ENCODE peak calls at places on chromosomes 6 and 20, in four cellular contexts. One of them, this sample, is unnamed.

GRCh38 chr6:16769131-16769985 is 8.1 kb upstream of the ATXN1 start:
- DNase-seq in SK-N-SH: no peak
- DNase-seq in lower lobe of right lung: no peak
- DNase-seq in upper lobe of right lung: no peak
- DNase-seq in this sample: peak

GRCh38 chr6:30483677-30484279 is 5.5 kb upstream of the HLA-E start:
- DNase-seq in upper lobe of right lung: no peak
- DNase-seq in lower lobe of right lung: no peak
- DNase-seq in SK-N-SH: peak
- DNase-seq in this sample: peak

GRCh38 chr6:69835414-69836179 is 30.8 kb upstream of the COL19A1 start:
- DNase-seq in lower lobe of right lung: no peak
- DNase-seq in SK-N-SH: peak
- DNase-seq in upper lobe of right lung: no peak
- DNase-seq in this sample: peak

GRCh38 chr20:33387177-33387576 is 14.1 kb downstream of the CDK5RAP1 start:
- DNase-seq in upper lobe of right lung: no peak
- DNase-seq in SK-N-SH: no peak
- DNase-seq in lower lobe of right lung: no peak
- DNase-seq in this sample: peak

GRCh38 chr6:128118401-128118800 is 217.5 kb upstream of the THEMIS start:
- DNase-seq in SK-N-SH: no peak
- DNase-seq in upper lobe of right lung: no peak
- DNase-seq in lower lobe of right lung: no peak
- DNase-seq in this sample: no peak

GRCh38 chr20:44129996-44130718 is 56.8 kb downstream of the JPH2 start:
- DNase-seq in lower lobe of right lung: no peak
- DNase-seq in upper lobe of right lung: no peak
- DNase-seq in SK-N-SH: no peak
- DNase-seq in this sample: no peak

GRCh38 chr6:146775227-146775626 is 176.5 kb downstream of the ADGB start:
- DNase-seq in SK-N-SH: no peak
- DNase-seq in lower lobe of right lung: no peak
- DNase-seq in upper lobe of right lung: no peak
- DNase-seq in this sample: peak

GRCh38 chr6:108896111-108896661 is 48.0 kb downstream of the ARMC2 start:
- DNase-seq in upper lobe of right lung: no peak
- DNase-seq in lower lobe of right lung: no peak
- DNase-seq in SK-N-SH: no peak
- DNase-seq in this sample: peak

GRCh38 chr6:139569561-139569960 is 195.1 kb upstream of the CITED2 start:
- DNase-seq in upper lobe of right lung: no peak
- DNase-seq in lower lobe of right lung: no peak
- DNase-seq in SK-N-SH: no peak
- DNase-seq in this sample: peak

GRCh38 chr6:55913213-55914195 is 38.1 kb upstream of the BMP5 start:
- DNase-seq in upper lobe of right lung: no peak
- DNase-seq in lower lobe of right lung: no peak
- DNase-seq in SK-N-SH: no peak
- DNase-seq in this sample: no peak

GRCh38 chr6:52539607-52540006 is 37.3 kb downstream of the TRAM2 start:
- DNase-seq in upper lobe of right lung: no peak
- DNase-seq in SK-N-SH: no peak
- DNase-seq in lower lobe of right lung: no peak
- DNase-seq in this sample: no peak

GRCh38 chr20:47174844-47175243 is 181.7 kb downstream of the ZMYND8 start:
- DNase-seq in lower lobe of right lung: no peak
- DNase-seq in SK-N-SH: no peak
- DNase-seq in upper lobe of right lung: no peak
- DNase-seq in this sample: no peak

GRCh38 chr6:123316733-123317323 is 319.9 kb downstream of the TRDN start:
- DNase-seq in lower lobe of right lung: no peak
- DNase-seq in upper lobe of right lung: no peak
- DNase-seq in SK-N-SH: peak
- DNase-seq in this sample: peak

GRCh38 chr20:22312744-22313346 is 271.5 kb downstream of the FOXA2 start:
- DNase-seq in lower lobe of right lung: no peak
- DNase-seq in upper lobe of right lung: no peak
- DNase-seq in SK-N-SH: peak
- DNase-seq in this sample: peak

GRCh38 chr20:19888269-19888669 is 128.9 kb upstream of the NAA20 start:
- DNase-seq in lower lobe of right lung: no peak
- DNase-seq in SK-N-SH: no peak
- DNase-seq in upper lobe of right lung: no peak
- DNase-seq in this sample: peak

GRCh38 chr20:6269163-6269873 is 146.5 kb upstream of the FERMT1 start:
- DNase-seq in SK-N-SH: no peak
- DNase-seq in lower lobe of right lung: no peak
- DNase-seq in upper lobe of right lung: no peak
- DNase-seq in this sample: no peak
- TF ChIP-seq CTCF in SK-N-SH: no peak
- TF ChIP-seq CTCF in lower lobe of right lung: no peak
- TF ChIP-seq CTCF in upper lobe of right lung: no peak
- TF ChIP-seq CTCF in this sample: no peak

GRCh38 chr6:28474441-28475219 is 31.3 kb upstream of the ZSCAN23 start:
- DNase-seq in upper lobe of right lung: no peak
- DNase-seq in lower lobe of right lung: no peak
- DNase-seq in SK-N-SH: peak
- DNase-seq in this sample: peak
- H3K4me3 ChIP-seq in upper lobe of right lung: no peak
- H3K4me3 ChIP-seq in lower lobe of right lung: no peak
- H3K4me3 ChIP-seq in SK-N-SH: peak
- H3K4me3 ChIP-seq in this sample: peak

GRCh38 chr6:129542705-129543104 is 167.3 kb downstream of the ARHGAP18 start:
- DNase-seq in SK-N-SH: no peak
- DNase-seq in lower lobe of right lung: no peak
- DNase-seq in upper lobe of right lung: no peak
- DNase-seq in this sample: no peak

GRCh38 chr6:129543981-129544380 is 166.0 kb downstream of the ARHGAP18 start:
- DNase-seq in upper lobe of right lung: no peak
- DNase-seq in lower lobe of right lung: no peak
- DNase-seq in SK-N-SH: no peak
- DNase-seq in this sample: peak

GRCh38 chr6:129536271-129536670 is 173.7 kb downstream of the ARHGAP18 start:
- DNase-seq in lower lobe of right lung: no peak
- DNase-seq in upper lobe of right lung: no peak
- DNase-seq in SK-N-SH: no peak
- DNase-seq in this sample: no peak

DNA sequence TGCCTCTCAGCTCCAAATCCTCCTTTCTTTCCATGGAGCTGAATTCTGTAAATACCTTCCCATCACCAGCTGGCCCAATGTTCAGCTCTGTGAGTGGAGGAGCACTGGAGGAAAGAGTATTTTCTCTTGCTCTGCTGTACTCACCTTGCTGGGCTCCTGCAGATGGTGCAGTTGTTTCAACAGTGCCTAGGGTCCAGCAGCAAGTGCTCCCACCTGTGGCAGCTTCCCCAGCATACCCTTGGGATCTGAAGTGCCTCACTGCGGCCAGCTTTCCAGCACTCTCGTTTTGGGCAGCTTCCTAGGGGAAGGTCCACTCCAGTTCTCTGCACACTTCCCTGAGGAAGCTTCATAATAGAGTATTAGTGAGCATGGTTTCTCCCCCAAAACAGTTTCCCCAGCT is 170.9 kb downstream of the ARHGAP18 start:
- DNase-seq in upper lobe of right lung: no peak
- DNase-seq in lower lobe of right lung: no peak
- DNase-seq in SK-N-SH: no peak
- DNase-seq in this sample: no peak
- TF ChIP-seq CTCF in upper lobe of right lung: no peak
- TF ChIP-seq CTCF in lower lobe of right lung: no peak
- TF ChIP-seq CTCF in SK-N-SH: no peak
- TF ChIP-seq CTCF in this sample: no peak

DNA sequence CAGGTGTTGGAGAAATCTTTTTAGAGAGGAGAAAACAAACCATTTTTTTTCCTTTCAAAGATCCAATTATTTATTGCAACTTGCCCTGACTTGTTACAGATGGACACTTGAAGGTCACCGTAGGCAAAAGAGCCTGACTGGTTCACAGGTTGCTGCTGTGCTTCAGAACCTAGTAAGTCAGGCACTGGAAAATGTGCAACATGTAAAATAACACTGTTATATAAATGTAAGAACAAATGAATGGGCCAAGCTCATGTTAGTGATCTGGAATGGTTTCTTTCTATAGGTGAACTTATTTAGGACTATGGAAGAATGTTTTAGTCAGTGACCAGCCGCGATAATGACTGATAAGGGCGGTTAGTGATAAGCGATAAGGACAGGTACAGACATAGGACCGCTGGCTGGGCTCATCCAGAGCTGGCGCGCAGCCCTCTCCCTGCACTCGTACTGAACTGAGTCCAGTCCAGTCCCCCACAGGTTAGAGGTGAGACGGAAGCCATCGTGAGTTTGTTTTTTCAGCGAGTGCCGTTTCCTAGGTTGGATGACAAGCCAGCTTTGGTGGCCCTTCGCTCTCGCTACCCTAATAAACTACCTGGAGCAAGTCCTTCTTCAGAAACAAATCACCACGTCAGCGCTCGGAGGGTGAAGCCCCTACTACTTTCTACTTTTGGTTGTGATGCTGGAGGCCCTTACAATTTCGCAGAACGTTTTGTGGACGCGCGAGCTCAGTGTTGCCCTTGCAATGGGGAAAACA is 94.4 kb upstream of the PRDM1 start:
- DNase-seq in upper lobe of right lung: no peak
- DNase-seq in SK-N-SH: peak
- DNase-seq in lower lobe of right lung: peak
- DNase-seq in this sample: peak
- H3K4me3 ChIP-seq in upper lobe of right lung: peak
- H3K4me3 ChIP-seq in SK-N-SH: peak
- H3K4me3 ChIP-seq in lower lobe of right lung: peak
- H3K4me3 ChIP-seq in this sample: peak

GRCh38 chr20:36591854-36592641 is 13.5 kb upstream of the RAB5IF start:
- DNase-seq in lower lobe of right lung: no peak
- DNase-seq in upper lobe of right lung: no peak
- DNase-seq in SK-N-SH: peak
- DNase-seq in this sample: peak
- TF ChIP-seq CTCF in lower lobe of right lung: peak
- TF ChIP-seq CTCF in upper lobe of right lung: peak
- TF ChIP-seq CTCF in SK-N-SH: peak
- TF ChIP-seq CTCF in this sample: peak

This sample was measured in bronchial epithelial cell.